ENCODE peak calls at places on chromosomes 2 and 18, in ten cellular contexts. Z, I, N, B, H, Q, S, V, F and Y are unnamed samples.

GRCh38 chr18:23563377-23564043 is 22.8 kb downstream of the NPC1 start:
- DNase-seq in I (no peak), F (no peak), V (no peak), S (peak), H (no peak), B (no peak), Q (no peak), Z (no peak), N (no peak), Y (no peak)

GRCh38 chr2:171480908-171481307 is 41.4 kb upstream of the CYBRD1 start:
- DNase-seq in H (no peak), B (no peak), S (no peak), Q (no peak), F (no peak), N (no peak), Z (no peak), I (no peak), V (no peak), Y (no peak)

GRCh38 chr2:231926180-231926741 is at the start of gene NPPC:
- DNase-seq in Z (peak), B (peak), H (peak), I (peak), Q (peak), N (peak), S (peak), V (no peak), F (peak), Y (peak)

GRCh38 chr18:25058520-25058919 is 293.4 kb downstream of the ZNF521 start:
- DNase-seq in Z (no peak), F (no peak), B (peak), H (no peak), N (no peak), Q (no peak), S (no peak), I (no peak), V (no peak), Y (no peak)

GRCh38 chr2:52518673-52519072 is 1248.9 kb upstream of the CHAC2 start:
- DNase-seq in B (no peak), Q (no peak), I (no peak), H (no peak), F (no peak), S (no peak), Z (no peak), V (no peak), N (no peak), Y (no peak)

GRCh38 chr2:51212374-51212773 is 180.4 kb upstream of the NRXN1 start:
- DNase-seq in Q (no peak), H (no peak), B (no peak), I (no peak), Z (no peak), N (no peak), F (no peak), V (no peak), S (no peak), Y (no peak)

GRCh38 chr2:235446082-235446481 is 47.8 kb upstream of the AGAP1 start:
- DNase-seq in H (no peak), Z (no peak), Q (no peak), V (no peak), S (no peak), F (no peak), B (no peak), N (no peak), I (no peak), Y (no peak)

GRCh38 chr2:170973492-170974303 is 44.6 kb downstream of the GORASP2 start:
- DNase-seq in F (peak), Z (peak), Q (peak), N (peak), I (peak), H (peak), V (peak), S (peak), B (peak), Y (peak)

GRCh38 chr2:98669675-98670074 is 61.3 kb downstream of the MGAT4A start:
- DNase-seq in S (no peak), I (no peak), V (no peak), Q (no peak), H (no peak), F (no peak), N (no peak), Z (no peak), B (peak), Y (no peak)

GRCh38 chr2:24469148-24469547 is 21.9 kb upstream of the NCOA1 start:
- DNase-seq in N (no peak), I (no peak), B (no peak), V (no peak), Z (no peak), H (no peak), F (no peak), S (no peak), Q (no peak), Y (no peak)

GRCh38 chr2:123363076-123363475 is 662.0 kb upstream of the CNTNAP5 start:
- DNase-seq in V (no peak), N (no peak), Z (peak), I (no peak), Q (no peak), F (no peak), B (no peak), H (no peak), S (no peak), Y (no peak)

GRCh38 chr18:75846321-75846720 is 418.8 kb upstream of the SMIM21 start:
- DNase-seq in B (no peak), H (no peak), V (no peak), Q (peak), I (no peak), F (no peak), Z (no peak), S (no peak), N (no peak), Y (no peak)

GRCh38 chr18:24208270-24209035 is 69.6 kb downstream of the CABYR start:
- DNase-seq in H (no peak), Q (no peak), I (no peak), F (no peak), V (no peak), B (peak), Z (no peak), S (peak), N (no peak), Y (no peak)

GRCh38 chr2:28155627-28156026 is 237.0 kb upstream of the FOSL2 start:
- DNase-seq in Z (peak), S (no peak), V (no peak), H (no peak), I (no peak), F (peak), Q (no peak), N (no peak), B (peak), Y (no peak)

GRCh38 chr2:177020524-177021119 is 192.0 kb upstream of the HNRNPA3 start:
- DNase-seq in F (no peak), H (no peak), Z (no peak), V (no peak), N (no peak), S (no peak), Q (no peak), I (no peak), B (no peak), Y (no peak)

GRCh38 chr2:47494267-47495130 is 91.5 kb downstream of the MSH2 start:
- DNase-seq in N (peak), Q (peak), H (no peak), V (no peak), F (no peak), I (no peak), Z (no peak), S (no peak), B (no peak), Y (no peak)

GRCh38 chr18:57624988-57625387 is 3.4 kb upstream of the NARS1 start:
- DNase-seq in H (no peak), Z (no peak), Q (no peak), I (no peak), S (peak), V (no peak), F (no peak), N (no peak), B (peak), Y (no peak)

GRCh38 chr2:120445431-120446143 is 99.7 kb downstream of the INHBB start:
- DNase-seq in Q (no peak), I (no peak), B (peak), F (peak), N (no peak), S (peak), V (no peak), Z (no peak), H (no peak), Y (no peak)

GRCh38 chr2:69116438-69116837 is 103.5 kb downstream of the ANTXR1 start:
- DNase-seq in N (no peak), B (peak), V (no peak), S (peak), H (no peak), Z (no peak), Q (no peak), I (no peak), F (no peak), Y (no peak)

GRCh38 chr2:208156439-208156838 is 7.0 kb downstream of the CRYGA start:
- DNase-seq in I (no peak), B (no peak), Q (no peak), H (no peak), F (no peak), N (no peak), S (no peak), V (no peak), Z (no peak), Y (no peak)

GRCh38 chr2:74760875-74761630 is 72.9 kb upstream of the HK2 start:
- DNase-seq in N (no peak), H (no peak), F (no peak), B (no peak), S (no peak), Q (no peak), I (peak), Z (no peak), V (no peak), Y (no peak)

GRCh38 chr18:59264651-59265245 is 8.5 kb downstream of the RAX start:
- DNase-seq in V (no peak), S (no peak), Z (peak), F (no peak), I (no peak), H (no peak), B (peak), Q (peak), N (no peak), Y (no peak)

GRCh38 chr2:184053326-184053725 is 545.0 kb upstream of the ZNF804A start:
- DNase-seq in V (no peak), N (no peak), F (no peak), B (peak), I (no peak), Q (no peak), Z (no peak), H (no peak), S (no peak), Y (no peak)

GRCh38 chr18:46386788-46387187 is 270.2 kb downstream of the LOXHD1 start:
- DNase-seq in N (peak), F (no peak), Z (no peak), I (no peak), V (no peak), S (peak), B (no peak), Q (no peak), H (peak), Y (no peak)

GRCh38 chr2:231611273-231612198 is 18.9 kb downstream of the TEX44 start:
- DNase-seq in F (peak), Z (peak), H (peak), B (peak), N (peak), S (peak), V (peak), I (no peak), Q (no peak), Y (no peak)

GRCh38 chr2:200677721-200678532 is 92.1 kb downstream of the AOX1 start:
- DNase-seq in Q (no peak), F (no peak), N (peak), B (no peak), Z (no peak), H (no peak), V (no peak), I (no peak), S (peak), Y (no peak)

GRCh38 chr2:190887089-190887488 is 6.5 kb downstream of the GLS start:
- DNase-seq in Z (no peak), B (no peak), F (no peak), V (no peak), H (no peak), I (no peak), S (peak), N (no peak), Q (no peak), Y (no peak)
- H3K27ac ChIP-seq in Z (no peak), B (no peak), F (no peak), V (no peak), H (no peak), I (no peak), S (no peak), N (no peak), Q (no peak), Y (no peak)

GRCh38 chr2:40448476-40449079 is 3.3 kb downstream of the SLC8A1 start:
- DNase-seq in V (no peak), B (peak), Z (peak), Q (no peak), I (no peak), S (peak), N (no peak), F (peak), H (no peak), Y (no peak)

GRCh38 chr2:40457846-40458245 is 6.0 kb upstream of the SLC8A1 start:
- DNase-seq in Z (no peak), F (no peak), H (no peak), N (no peak), S (peak), B (no peak), V (no peak), Q (no peak), I (no peak), Y (no peak)

GRCh38 chr2:40450066-40450841 is 1.6 kb downstream of the SLC8A1 start:
- DNase-seq in B (peak), Z (peak), N (peak), F (no peak), S (peak), H (peak), V (no peak), Q (peak), I (peak), Y (no peak)

GRCh38 chr2:40455661-40456060 is 3.8 kb upstream of the SLC8A1 start:
- DNase-seq in N (peak), Z (no peak), F (no peak), I (peak), B (no peak), S (peak), H (peak), Q (no peak), V (no peak), Y (peak)

DNA sequence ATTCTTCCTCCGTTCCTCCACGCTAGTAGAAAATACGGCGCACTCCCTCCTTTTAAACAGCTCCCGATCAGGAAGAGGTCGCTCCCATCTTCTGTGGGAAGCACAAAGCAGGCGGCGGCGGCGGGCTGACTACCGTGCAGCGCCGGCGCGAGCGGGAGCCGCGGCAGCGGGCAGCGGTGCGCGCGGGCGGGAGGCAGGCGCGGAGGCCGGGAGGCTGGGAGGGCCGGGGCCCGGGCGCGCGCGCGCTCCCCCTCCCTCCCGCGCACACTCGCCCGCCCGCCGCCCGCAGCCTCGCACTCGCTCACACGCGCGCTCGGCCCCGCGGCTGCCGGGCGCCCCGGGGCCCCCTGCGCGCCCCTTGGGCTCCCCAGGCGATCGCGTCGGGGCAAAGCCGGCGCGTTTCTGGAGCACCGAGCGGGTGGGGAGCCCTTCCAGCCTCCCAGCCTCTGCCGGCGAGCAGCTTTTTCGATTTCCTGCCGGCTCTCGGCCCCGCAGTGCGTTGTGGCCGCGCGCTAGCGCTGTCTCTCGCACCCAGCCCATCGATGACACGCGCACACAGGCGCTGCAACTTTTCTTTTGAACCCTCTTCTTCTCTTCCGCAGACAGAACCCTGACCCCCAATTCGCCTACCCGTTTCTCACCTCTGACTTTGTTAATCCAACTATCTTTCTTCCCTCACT is at the start of gene SLC8A1:
- DNase-seq in S (peak), V (no peak), F (peak), I (peak), Z (peak), Q (peak), B (peak), N (peak), H (peak), Y (peak)
- H3K4me3 ChIP-seq in S (peak), V (no peak), F (no peak), I (peak), Z (peak), Q (peak), B (peak), N (peak), H (peak), Y (peak)

DNA sequence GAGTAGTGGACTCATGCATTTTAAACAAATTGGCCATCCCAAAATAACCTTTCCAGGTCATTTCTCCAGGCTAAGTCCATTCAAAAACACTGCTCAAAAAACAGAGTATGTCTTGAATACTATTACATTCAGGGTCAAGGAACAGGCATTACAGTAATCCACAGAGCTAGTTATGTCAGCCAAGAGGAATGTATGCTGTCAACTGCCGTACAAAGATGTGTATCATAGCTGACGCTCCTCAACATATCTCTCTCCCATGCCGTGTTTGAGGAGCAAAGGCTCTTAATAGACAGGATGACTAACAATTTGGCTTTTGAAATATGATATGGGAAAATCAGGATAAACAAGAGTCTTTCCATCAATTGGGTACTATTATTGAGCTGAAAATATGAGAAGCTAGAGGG is 68.8 kb upstream of the KCTD1 start:
- DNase-seq in Z (no peak), B (peak), I (no peak), N (no peak), F (peak), Q (no peak), S (peak), H (no peak), V (no peak), Y (no peak)
- H3K27ac ChIP-seq in Z (no peak), B (no peak), I (no peak), N (no peak), F (no peak), Q (no peak), S (peak), H (no peak), V (no peak), Y (no peak)

GRCh38 chr2:236554629-236555282 is 14.9 kb upstream of the ACKR3 start:
- DNase-seq in F (no peak), V (no peak), Z (no peak), B (no peak), H (no peak), Q (no peak), S (no peak), N (peak), I (no peak), Y (no peak)
- H3K4me3 ChIP-seq in F (no peak), V (no peak), Z (no peak), B (no peak), H (no peak), Q (no peak), S (no peak), N (no peak), I (no peak), Y (no peak)

GRCh38 chr2:111519074-111519473 is 364.9 kb downstream of the ANAPC1 start:
- DNase-seq in Z (no peak), H (no peak), N (no peak), B (no peak), Q (no peak), V (no peak), F (no peak), S (no peak), I (no peak), Y (no peak)
- H3K27ac ChIP-seq in Z (no peak), H (no peak), N (no peak), B (no peak), Q (no peak), V (no peak), F (no peak), S (no peak), I (no peak), Y (no peak)

DNA sequence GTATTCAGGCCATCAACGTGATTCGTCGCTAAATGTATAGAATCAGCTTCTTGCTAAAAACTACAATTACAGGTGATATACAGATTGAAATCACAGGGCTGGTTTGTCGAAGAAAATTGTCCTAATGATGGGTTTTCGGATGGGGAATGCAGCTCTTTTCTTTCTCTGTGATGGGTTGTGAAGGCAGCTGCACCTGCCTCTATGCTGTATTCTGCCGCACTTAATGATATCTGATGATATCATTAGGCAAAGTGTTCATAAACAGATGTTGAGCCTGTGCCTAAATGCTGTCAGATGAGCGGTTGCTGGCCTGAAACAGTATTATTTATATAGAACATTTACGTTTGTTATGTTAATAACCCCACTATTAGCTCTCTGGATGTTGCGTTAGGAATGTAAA is 218.1 kb downstream of the ARHGAP15 start:
- DNase-seq in H (no peak), V (no peak), F (no peak), Z (no peak), N (no peak), Q (no peak), B (no peak), S (no peak), I (no peak), Y (no peak)
- H3K4me3 ChIP-seq in H (no peak), V (no peak), F (no peak), Z (no peak), N (no peak), Q (no peak), B (no peak), S (no peak), I (no peak), Y (no peak)